ENCODE peak calls at places on chromosomes 12 and 14, in six cellular contexts. One of them, this sample, is unnamed.

GRCh38 chr12:124394462-124395128 is 99.7 kb downstream of the RFLNA start:
- DNase-seq in cardiac fibroblast: no peak
- DNase-seq in astrocyte: peak
- DNase-seq in prostate gland: no peak
- DNase-seq in right atrium auricular region: no peak
- DNase-seq in upper lobe of right lung: no peak
- DNase-seq in this sample: peak

GRCh38 chr14:50038398-50039119 is 77.8 kb downstream of the VCPKMT start:
- DNase-seq in prostate gland: no peak
- DNase-seq in upper lobe of right lung: no peak
- DNase-seq in right atrium auricular region: no peak
- DNase-seq in astrocyte: peak
- DNase-seq in cardiac fibroblast: peak
- DNase-seq in this sample: peak

GRCh38 chr12:97701901-97702300 is 239.3 kb downstream of the RMST start:
- DNase-seq in upper lobe of right lung: no peak
- DNase-seq in astrocyte: no peak
- DNase-seq in cardiac fibroblast: no peak
- DNase-seq in right atrium auricular region: no peak
- DNase-seq in prostate gland: no peak
- DNase-seq in this sample: no peak

GRCh38 chr12:41699658-41700057 is 445.0 kb downstream of the GXYLT1 start:
- DNase-seq in cardiac fibroblast: no peak
- DNase-seq in astrocyte: no peak
- DNase-seq in upper lobe of right lung: no peak
- DNase-seq in right atrium auricular region: no peak
- DNase-seq in prostate gland: no peak
- DNase-seq in this sample: no peak

GRCh38 chr12:47995976-47996375 is 8.3 kb downstream of the COL2A1 start:
- DNase-seq in cardiac fibroblast: peak
- DNase-seq in astrocyte: peak
- DNase-seq in upper lobe of right lung: no peak
- DNase-seq in right atrium auricular region: no peak
- DNase-seq in prostate gland: peak
- DNase-seq in this sample: peak

GRCh38 chr12:4153343-4153892 is 120.1 kb upstream of the CCND2 start:
- DNase-seq in cardiac fibroblast: no peak
- DNase-seq in astrocyte: no peak
- DNase-seq in upper lobe of right lung: no peak
- DNase-seq in prostate gland: no peak
- DNase-seq in right atrium auricular region: no peak
- DNase-seq in this sample: no peak

GRCh38 chr12:905273-906076 is 44.0 kb downstream of the RAD52 start:
- DNase-seq in upper lobe of right lung: no peak
- DNase-seq in cardiac fibroblast: no peak
- DNase-seq in astrocyte: no peak
- DNase-seq in right atrium auricular region: no peak
- DNase-seq in prostate gland: no peak
- DNase-seq in this sample: no peak

GRCh38 chr14:96001866-96002510 is 37.2 kb upstream of the C14orf132 start:
- DNase-seq in cardiac fibroblast: peak
- DNase-seq in right atrium auricular region: no peak
- DNase-seq in upper lobe of right lung: no peak
- DNase-seq in astrocyte: no peak
- DNase-seq in prostate gland: no peak
- DNase-seq in this sample: no peak

GRCh38 chr12:50581226-50582184 is 76.7 kb downstream of the DIP2B start:
- DNase-seq in prostate gland: peak
- DNase-seq in right atrium auricular region: no peak
- DNase-seq in cardiac fibroblast: peak
- DNase-seq in astrocyte: peak
- DNase-seq in upper lobe of right lung: no peak
- DNase-seq in this sample: peak

GRCh38 chr12:13436696-13437391 is 240.3 kb downstream of the EMP1 start:
- DNase-seq in right atrium auricular region: peak
- DNase-seq in upper lobe of right lung: no peak
- DNase-seq in astrocyte: peak
- DNase-seq in cardiac fibroblast: peak
- DNase-seq in prostate gland: no peak
- DNase-seq in this sample: peak

GRCh38 chr12:124720019-124720686 is 143.5 kb downstream of the SCARB1 start:
- DNase-seq in cardiac fibroblast: peak
- DNase-seq in upper lobe of right lung: no peak
- DNase-seq in prostate gland: no peak
- DNase-seq in astrocyte: peak
- DNase-seq in right atrium auricular region: no peak
- DNase-seq in this sample: peak

GRCh38 chr12:23055004-23055403 is 430.0 kb downstream of the ETNK1 start:
- DNase-seq in cardiac fibroblast: peak
- DNase-seq in astrocyte: peak
- DNase-seq in upper lobe of right lung: no peak
- DNase-seq in right atrium auricular region: no peak
- DNase-seq in prostate gland: no peak
- DNase-seq in this sample: peak

GRCh38 chr12:121494093-121494787 is 86.6 kb downstream of the KDM2B start:
- DNase-seq in prostate gland: no peak
- DNase-seq in astrocyte: no peak
- DNase-seq in upper lobe of right lung: peak
- DNase-seq in right atrium auricular region: no peak
- DNase-seq in cardiac fibroblast: peak
- DNase-seq in this sample: peak
- H3K4me3 ChIP-seq in prostate gland: no peak
- H3K4me3 ChIP-seq in astrocyte: no peak
- H3K4me3 ChIP-seq in upper lobe of right lung: no peak
- H3K4me3 ChIP-seq in right atrium auricular region: no peak
- H3K4me3 ChIP-seq in cardiac fibroblast: no peak
- H3K4me3 ChIP-seq in this sample: no peak

GRCh38 chr12:67382206-67382871 is 113.2 kb downstream of the CAND1 start:
- DNase-seq in cardiac fibroblast: peak
- DNase-seq in astrocyte: peak
- DNase-seq in upper lobe of right lung: no peak
- DNase-seq in right atrium auricular region: no peak
- DNase-seq in prostate gland: no peak
- DNase-seq in this sample: peak

GRCh38 chr12:67377021-67377420 is 107.9 kb downstream of the CAND1 start:
- DNase-seq in cardiac fibroblast: no peak
- DNase-seq in upper lobe of right lung: no peak
- DNase-seq in right atrium auricular region: no peak
- DNase-seq in prostate gland: no peak
- DNase-seq in astrocyte: no peak
- DNase-seq in this sample: no peak

DNA sequence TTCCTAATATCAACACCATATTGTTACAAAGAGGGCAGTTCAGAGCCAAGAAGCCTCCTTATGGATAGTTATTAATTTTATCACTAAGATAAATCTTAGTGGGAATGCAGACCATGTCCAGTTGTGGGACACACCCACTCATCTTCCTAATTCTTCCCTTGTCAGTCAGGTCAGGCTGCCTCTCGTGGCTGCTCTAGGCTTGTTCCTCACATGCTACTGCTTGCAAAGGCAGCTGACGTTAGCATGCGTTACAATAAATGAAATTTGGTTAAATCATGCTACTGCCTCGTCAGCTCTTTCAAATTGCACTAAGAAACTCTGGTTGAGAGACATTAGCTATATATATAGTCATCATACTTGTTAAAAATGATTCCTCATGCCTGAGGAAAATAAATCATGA is 108.4 kb downstream of the CAND1 start:
- DNase-seq in right atrium auricular region: no peak
- DNase-seq in cardiac fibroblast: no peak
- DNase-seq in prostate gland: no peak
- DNase-seq in upper lobe of right lung: no peak
- DNase-seq in astrocyte: no peak
- DNase-seq in this sample: no peak
- TF ChIP-seq CTCF in right atrium auricular region: no peak
- TF ChIP-seq CTCF in cardiac fibroblast: no peak
- TF ChIP-seq CTCF in prostate gland: no peak
- TF ChIP-seq CTCF in upper lobe of right lung: no peak
- TF ChIP-seq CTCF in astrocyte: no peak
- TF ChIP-seq CTCF in this sample: no peak

DNA sequence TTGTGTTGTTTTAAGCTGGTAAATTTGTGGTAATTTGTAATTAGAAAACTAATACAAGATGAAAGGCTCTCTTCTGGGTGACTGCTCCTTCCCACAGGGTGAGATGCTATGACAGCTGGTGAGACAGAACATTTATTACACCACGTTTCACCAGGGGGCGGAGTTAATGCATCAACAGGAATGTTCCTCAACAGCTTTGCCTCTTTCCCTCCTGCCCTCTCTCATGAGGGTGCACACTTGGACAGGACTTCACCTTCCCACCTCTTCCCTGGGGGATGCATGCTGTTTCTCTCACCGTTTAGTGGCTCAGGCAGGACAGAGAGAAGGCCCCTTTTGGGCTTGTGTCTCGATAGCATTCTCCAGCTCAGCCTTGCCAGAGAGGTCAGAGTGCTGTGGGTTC is 13.4 kb upstream of the PPP1R1A start:
- DNase-seq in upper lobe of right lung: no peak
- DNase-seq in prostate gland: no peak
- DNase-seq in astrocyte: no peak
- DNase-seq in right atrium auricular region: no peak
- DNase-seq in cardiac fibroblast: peak
- DNase-seq in this sample: no peak
- H3K4me3 ChIP-seq in upper lobe of right lung: no peak
- H3K4me3 ChIP-seq in prostate gland: no peak
- H3K4me3 ChIP-seq in astrocyte: no peak
- H3K4me3 ChIP-seq in right atrium auricular region: no peak
- H3K4me3 ChIP-seq in cardiac fibroblast: no peak
- H3K4me3 ChIP-seq in this sample: no peak

GRCh38 chr12:128969480-128970055 is 116.3 kb downstream of the GLT1D1 start:
- DNase-seq in prostate gland: no peak
- DNase-seq in right atrium auricular region: no peak
- DNase-seq in astrocyte: no peak
- DNase-seq in upper lobe of right lung: peak
- DNase-seq in cardiac fibroblast: no peak
- DNase-seq in this sample: no peak
- TF ChIP-seq CTCF in prostate gland: no peak
- TF ChIP-seq CTCF in right atrium auricular region: no peak
- TF ChIP-seq CTCF in astrocyte: peak
- TF ChIP-seq CTCF in upper lobe of right lung: peak
- TF ChIP-seq CTCF in cardiac fibroblast: no peak
- TF ChIP-seq CTCF in this sample: no peak

GRCh38 chr14:103104389-103104653 is 9.8 kb downstream of the EXOC3L4 start:
- DNase-seq in prostate gland: no peak
- DNase-seq in right atrium auricular region: no peak
- DNase-seq in astrocyte: no peak
- DNase-seq in cardiac fibroblast: no peak
- DNase-seq in upper lobe of right lung: no peak
- DNase-seq in this sample: no peak
- H3K4me3 ChIP-seq in prostate gland: no peak
- H3K4me3 ChIP-seq in right atrium auricular region: no peak
- H3K4me3 ChIP-seq in astrocyte: no peak
- H3K4me3 ChIP-seq in cardiac fibroblast: no peak
- H3K4me3 ChIP-seq in upper lobe of right lung: peak
- H3K4me3 ChIP-seq in this sample: no peak

DNA sequence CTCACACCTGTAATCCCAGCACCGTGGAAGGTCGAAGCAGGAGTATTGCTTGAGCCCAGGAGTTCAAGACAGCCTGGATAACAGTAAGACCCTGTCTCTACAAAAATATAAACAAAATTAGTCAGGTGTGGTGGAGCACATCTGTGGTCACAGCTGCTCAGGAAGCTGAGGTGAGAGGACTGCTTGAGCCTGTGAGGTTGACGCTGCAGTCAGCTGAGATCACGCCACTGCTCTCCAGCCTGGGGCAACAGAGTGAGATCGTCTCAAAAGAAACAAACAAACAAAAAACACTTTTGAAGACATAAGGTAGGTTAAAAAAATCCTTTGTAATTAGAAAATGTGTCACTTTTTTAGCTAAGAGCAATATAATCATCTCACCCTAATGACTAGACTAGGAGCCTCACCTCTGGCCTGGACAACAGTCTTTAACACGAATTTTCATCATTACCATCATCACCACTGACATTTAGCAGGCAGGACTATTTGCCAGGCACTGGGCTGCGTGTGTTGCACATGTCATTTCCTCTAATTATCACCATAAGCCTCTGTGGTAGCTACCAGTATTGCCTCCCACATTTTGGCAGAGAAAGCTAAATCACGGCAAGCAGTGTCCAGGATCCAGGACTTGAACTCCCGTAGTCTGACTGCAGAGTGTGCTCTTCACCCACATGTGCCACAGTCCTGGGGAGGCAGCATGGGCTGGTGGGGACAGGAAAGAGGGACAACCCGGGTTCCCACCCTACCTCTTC is 4.6 kb upstream of the SYCP3 start:
- DNase-seq in right atrium auricular region: no peak
- DNase-seq in cardiac fibroblast: no peak
- DNase-seq in prostate gland: no peak
- DNase-seq in upper lobe of right lung: no peak
- DNase-seq in astrocyte: no peak
- DNase-seq in this sample: no peak
- TF ChIP-seq CTCF in right atrium auricular region: no peak
- TF ChIP-seq CTCF in cardiac fibroblast: no peak
- TF ChIP-seq CTCF in prostate gland: no peak
- TF ChIP-seq CTCF in upper lobe of right lung: no peak
- TF ChIP-seq CTCF in astrocyte: no peak
- TF ChIP-seq CTCF in this sample: no peak

GRCh38 chr14:98899441-98899840 is 372.6 kb downstream of the BCL11B start:
- DNase-seq in right atrium auricular region: no peak
- DNase-seq in prostate gland: no peak
- DNase-seq in cardiac fibroblast: no peak
- DNase-seq in upper lobe of right lung: no peak
- DNase-seq in astrocyte: no peak
- DNase-seq in this sample: no peak

GRCh38 chr14:98903371-98903770 is 368.6 kb downstream of the BCL11B start:
- DNase-seq in right atrium auricular region: no peak
- DNase-seq in cardiac fibroblast: no peak
- DNase-seq in upper lobe of right lung: no peak
- DNase-seq in prostate gland: peak
- DNase-seq in astrocyte: no peak
- DNase-seq in this sample: no peak

GRCh38 chr14:98900721-98901272 is 371.2 kb downstream of the BCL11B start:
- DNase-seq in upper lobe of right lung: no peak
- DNase-seq in cardiac fibroblast: no peak
- DNase-seq in astrocyte: no peak
- DNase-seq in prostate gland: no peak
- DNase-seq in right atrium auricular region: no peak
- DNase-seq in this sample: no peak

GRCh38 chr14:98900236-98900635 is 371.8 kb downstream of the BCL11B start:
- DNase-seq in upper lobe of right lung: no peak
- DNase-seq in cardiac fibroblast: no peak
- DNase-seq in right atrium auricular region: no peak
- DNase-seq in astrocyte: no peak
- DNase-seq in prostate gland: no peak
- DNase-seq in this sample: no peak

DNA sequence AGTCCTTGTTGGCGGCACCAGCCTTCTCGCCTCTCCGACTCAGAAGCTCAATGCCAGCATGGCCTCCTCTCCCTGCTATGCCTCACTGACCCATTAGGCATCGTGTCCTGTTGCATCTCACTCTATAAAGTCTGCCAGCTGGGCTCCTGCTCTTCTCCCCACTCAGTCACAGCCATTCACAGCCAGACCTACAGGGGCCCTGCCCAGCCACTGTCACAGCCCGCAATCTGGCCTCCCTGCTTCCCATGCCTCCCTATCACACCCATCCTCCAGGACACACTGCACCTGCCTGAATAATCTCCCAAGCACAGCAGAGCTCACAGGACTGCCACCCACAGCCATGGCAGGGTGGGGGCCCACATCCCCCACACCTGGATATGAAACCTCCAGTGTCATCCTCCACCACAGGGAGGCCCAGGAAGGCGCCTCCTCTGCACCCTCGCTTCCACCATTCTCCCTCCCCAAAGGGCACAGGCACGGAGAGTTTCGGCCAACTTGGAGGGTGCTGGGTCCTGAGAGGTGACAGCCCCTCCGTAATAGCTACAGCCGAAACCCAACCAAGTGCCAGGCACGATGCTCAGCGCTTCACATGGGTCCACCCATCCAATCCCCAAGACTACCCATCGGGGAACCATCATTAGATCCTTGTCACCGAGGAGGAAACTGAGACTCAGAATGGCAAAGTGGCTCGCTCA is 370.3 kb downstream of the BCL11B start:
- DNase-seq in prostate gland: no peak
- DNase-seq in upper lobe of right lung: no peak
- DNase-seq in cardiac fibroblast: no peak
- DNase-seq in right atrium auricular region: no peak
- DNase-seq in astrocyte: no peak
- DNase-seq in this sample: no peak
- H3K4me3 ChIP-seq in prostate gland: no peak
- H3K4me3 ChIP-seq in upper lobe of right lung: no peak
- H3K4me3 ChIP-seq in cardiac fibroblast: no peak
- H3K4me3 ChIP-seq in right atrium auricular region: no peak
- H3K4me3 ChIP-seq in astrocyte: no peak
- H3K4me3 ChIP-seq in this sample: no peak